ENCODE peak calls at places on chromosomes 3 and 15, in seven cellular contexts. P, B, U, R, A, F and K are unnamed samples.

GRCh38 chr3:179723617-179724016 is 70.8 kb downstream of the USP13 start:
- DNase-seq in U (no peak), P (no peak), B (no peak), A (no peak), R (no peak), F (no peak), K (no peak)

GRCh38 chr15:91982401-91982800 is 128.9 kb downstream of the SLCO3A1 start:
- DNase-seq in R (no peak), B (peak; percentile 13), P (no peak), A (no peak), F (no peak), U (no peak), K (no peak)

GRCh38 chr3:38158472-38158871 is 6.9 kb upstream of the OXSR1 start:
- DNase-seq in P (no peak), F (no peak), B (no peak), R (no peak), A (no peak), U (no peak), K (no peak)

GRCh38 chr3:76669305-76669704 is 370.6 kb upstream of the ROBO2 start:
- DNase-seq in A (no peak), U (no peak), F (no peak), P (no peak), R (no peak), B (no peak), K (no peak)

GRCh38 chr3:9862391-9863235 is 17.4 kb downstream of the CIDEC start:
- DNase-seq in B (no peak), P (peak; percentile 68), A (peak; percentile 18), F (no peak), U (peak; percentile 33), R (peak; percentile 66), K (peak; percentile 80)

GRCh38 chr3:156837130-156837529 is 11.0 kb downstream of the LEKR1 start:
- DNase-seq in R (no peak), U (no peak), A (no peak), F (no peak), P (no peak), B (peak; percentile 74), K (no peak)

GRCh38 chr15:32802296-32802936 is 84.6 kb downstream of the GREM1 start:
- DNase-seq in A (peak; percentile 96), B (peak; percentile 60), F (peak; percentile 13), P (no peak), R (no peak), U (no peak), K (peak; percentile 39)

GRCh38 chr3:9809239-9809614 is 835 bp upstream of the TTLL3 start:
- DNase-seq in F (no peak), P (peak; percentile 62), R (no peak), B (no peak), U (no peak), A (no peak), K (no peak)

GRCh38 chr3:196108075-196108743 is 26.3 kb upstream of the TFRC start:
- DNase-seq in U (no peak), A (no peak), F (no peak), R (no peak), P (no peak), B (no peak), K (no peak)

GRCh38 chr15:70474367-70474681 is 289.0 kb downstream of the UACA start:
- DNase-seq in F (no peak), B (no peak), R (no peak), A (no peak), P (no peak), U (no peak), K (no peak)

GRCh38 chr3:129001817-129002572 is 891 bp downstream of the EFCC1 start:
- DNase-seq in U (no peak), B (no peak), F (no peak), A (no peak), R (no peak), P (peak; percentile 72), K (no peak)

GRCh38 chr15:29566914-29567313 is 255.4 kb downstream of the TJP1 start:
- DNase-seq in P (no peak), U (no peak), R (peak; percentile 77), A (no peak), B (no peak), F (no peak), K (no peak)

GRCh38 chr15:56320861-56321260 is 44.4 kb upstream of the TEX9 start:
- DNase-seq in P (no peak), A (no peak), B (peak; percentile 24), F (no peak), U (no peak), R (no peak), K (no peak)

GRCh38 chr15:65981837-65982696 is 112.8 kb downstream of the RAB11A start:
- DNase-seq in A (no peak), U (peak; percentile 61), P (peak; percentile 73), B (no peak), F (no peak), R (peak; percentile 22), K (peak; percentile 20)

GRCh38 chr3:194133661-194134230 is 2.2 kb upstream of the HES1 start:
- DNase-seq in U (no peak), F (peak; percentile 71), A (peak; percentile 76), B (no peak), R (peak; percentile 55), P (peak; percentile 65), K (no peak)

GRCh38 chr3:34260991-34261365 is 462.5 kb downstream of the PDCD6IP start:
- DNase-seq in U (no peak), A (no peak), F (no peak), R (no peak), B (no peak), P (no peak), K (no peak)

GRCh38 chr3:116048991-116049390 is 396.3 kb downstream of the LSAMP start:
- DNase-seq in B (no peak), R (no peak), A (no peak), U (no peak), F (no peak), P (no peak), K (no peak)

GRCh38 chr15:64288577-64288976 is 67.4 kb downstream of the CSNK1G1 start:
- DNase-seq in B (peak; percentile 17), P (no peak), U (no peak), A (peak; percentile 10), F (peak; percentile 81), R (no peak), K (peak; percentile 9)

GRCh38 chr3:186099178-186099577 is 9.7 kb downstream of the ETV5 start:
- DNase-seq in B (no peak), F (peak; percentile 83), A (peak; percentile 78), R (peak; percentile 8), U (no peak), P (no peak), K (peak; percentile 71)

GRCh38 chr3:63192248-63192647 is 85.9 kb upstream of the SYNPR start:
- DNase-seq in R (no peak), U (no peak), B (no peak), P (no peak), F (no peak), A (no peak), K (no peak)

GRCh38 chr15:92365079-92365478 is 28.6 kb upstream of the ST8SIA2 start:
- DNase-seq in F (no peak), B (peak; percentile 66), U (no peak), P (no peak), R (no peak), A (peak; percentile 75), K (no peak)